ENCODE peak calls at places on chromosome 12, in four cellular contexts. T is heart left ventricle; Q is CD8-positive, alpha-beta T cell; Y is adrenal gland. S is an unnamed sample.

GRCh38 chr12:19641235-19642080 is 202.2 kb downstream of the AEBP2 start:
- DNase-seq in T (no peak), Q (no peak), Y (no peak), S (no peak)

GRCh38 chr12:27186240-27186839 is 57.7 kb upstream of the STK38L start:
- DNase-seq in T (no peak), Q (no peak), Y (no peak), S (no peak)

GRCh38 chr12:128318946-128319345 is 52.0 kb downstream of the TMEM132C start:
- DNase-seq in T (no peak), Q (no peak), Y (no peak), S (no peak)

GRCh38 chr12:108589028-108589839 is 8.7 kb downstream of the TMEM119 start:
- DNase-seq in T (no peak), Q (no peak), Y (no peak), S (no peak)

GRCh38 chr12:13452955-13453570 is 256.5 kb downstream of the EMP1 start:
- DNase-seq in T (no peak), Q (no peak), Y (no peak), S (no peak)

GRCh38 chr12:121801601-121802484 is 2.0 kb upstream of the SETD1B start:
- DNase-seq in T (no peak), Q (peak), Y (no peak), S (peak)

GRCh38 chr12:50121636-50122035 is 9.6 kb downstream of the COX14 start:
- DNase-seq in T (no peak), Q (no peak), Y (no peak), S (no peak)

GRCh38 chr12:129150721-129151120 is 297.4 kb downstream of the GLT1D1 start:
- DNase-seq in T (no peak), Q (no peak), Y (no peak), S (no peak)

GRCh38 chr12:124352839-124353238 is 57.9 kb downstream of the RFLNA start:
- DNase-seq in T (peak), Q (no peak), Y (peak), S (no peak)

GRCh38 chr12:26651036-26651435 is 182.0 kb downstream of the ITPR2 start:
- DNase-seq in T (no peak), Q (no peak), Y (no peak), S (no peak)

GRCh38 chr12:116881325-116881866 is at the start of gene HRK:
- DNase-seq in T (peak), Q (no peak), Y (no peak), S (no peak)

GRCh38 chr12:77842430-77842829 is 11.7 kb downstream of the NAV3 start:
- DNase-seq in T (no peak), Q (no peak), Y (no peak), S (no peak)

GRCh38 chr12:115213538-115213961 is 529.6 kb upstream of the TBX3 start:
- DNase-seq in T (peak), Q (no peak), Y (no peak), S (no peak)

GRCh38 chr12:130559806-130560205 is 156.3 kb downstream of the RIMBP2 start:
- DNase-seq in T (no peak), Q (no peak), Y (no peak), S (no peak)

GRCh38 chr12:9973951-9974350 is 2.7 kb downstream of the CLEC12A start:
- DNase-seq in T (no peak), Q (no peak), Y (no peak), S (no peak)

GRCh38 chr12:91804533-91804932 is 341.1 kb downstream of the BTG1 start:
- DNase-seq in T (no peak), Q (no peak), Y (no peak), S (no peak)

GRCh38 chr12:83389237-83389996 is 702.7 kb downstream of the TMTC2 start:
- DNase-seq in T (peak), Q (no peak), Y (peak), S (no peak)

GRCh38 chr12:62895351-62895750 is 39.6 kb downstream of the PPM1H start:
- DNase-seq in T (no peak), Q (no peak), Y (no peak), S (no peak)

GRCh38 chr12:108884116-108885012 is 4.5 kb downstream of the DAO start:
- DNase-seq in T (peak), Q (peak), Y (peak), S (peak)

GRCh38 chr12:8914716-8915526 is 612 bp downstream of the PHC1 start:
- DNase-seq in T (peak), Q (peak), Y (peak), S (peak)
- H3K27ac ChIP-seq in T (peak), Q (peak), Y (no peak), S (peak)

GRCh38 chr12:3098436-3098835 is 21.3 kb downstream of the TSPAN9 start:
- DNase-seq in T (no peak), Q (no peak), Y (no peak), S (no peak)
- H3K27ac ChIP-seq in T (peak), Q (no peak), Y (no peak), S (no peak)

GRCh38 chr12:131928080-131928764 is 854 bp upstream of the PUS1 start:
- DNase-seq in T (no peak), Q (no peak), Y (no peak), S (no peak)

GRCh38 chr12:131930510-131930909 is 1.4 kb downstream of the PUS1 start:
- DNase-seq in T (no peak), Q (no peak), Y (no peak), S (no peak)

GRCh38 chr12:131928765-131929529 is at the start of gene PUS1:
- DNase-seq in T (peak), Q (peak), Y (peak), S (peak)

GRCh38 chr12:131929530-131930456 is 717 bp downstream of the PUS1 start:
- DNase-seq in T (no peak), Q (no peak), Y (no peak), S (peak)

GRCh38 chr12:131927110-131928079 is 1.7 kb upstream of the PUS1 start:
- DNase-seq in T (no peak), Q (no peak), Y (no peak), S (no peak)
- H3K27ac ChIP-seq in T (no peak), Q (no peak), Y (no peak), S (no peak)

GRCh38 chr12:46660719-46661118 is 165.1 kb downstream of the SLC38A4 start:
- DNase-seq in T (no peak), Q (no peak), Y (no peak), S (no peak)

GRCh38 chr12:46659032-46659703 is 166.6 kb downstream of the SLC38A4 start:
- DNase-seq in T (no peak), Q (no peak), Y (no peak), S (no peak)

GRCh38 chr12:46661161-46661845 is 164.5 kb downstream of the SLC38A4 start:
- DNase-seq in T (peak), Q (no peak), Y (peak), S (no peak)

GRCh38 chr12:46660276-46660675 is 165.5 kb downstream of the SLC38A4 start:
- DNase-seq in T (no peak), Q (no peak), Y (no peak), S (no peak)

GRCh38 chr12:46659844-46660243 is 166.0 kb downstream of the SLC38A4 start:
- DNase-seq in T (no peak), Q (no peak), Y (no peak), S (no peak)
- H3K27ac ChIP-seq in T (peak), Q (no peak), Y (no peak), S (no peak)

GRCh38 chr12:84732941-84733340 is 179.7 kb downstream of the SLC6A15 start:
- DNase-seq in T (no peak), Q (no peak), Y (no peak), S (no peak)

GRCh38 chr12:84730561-84731162 is 181.9 kb downstream of the SLC6A15 start:
- DNase-seq in T (no peak), Q (no peak), Y (no peak), S (no peak)

GRCh38 chr12:84723988-84724387 is 188.6 kb downstream of the SLC6A15 start:
- DNase-seq in T (no peak), Q (no peak), Y (no peak), S (no peak)

GRCh38 chr12:84727964-84728363 is 184.6 kb downstream of the SLC6A15 start:
- DNase-seq in T (no peak), Q (no peak), Y (no peak), S (no peak)
- H3K27ac ChIP-seq in T (no peak), Q (no peak), Y (no peak), S (no peak)

GRCh38 chr12:7058163-7058845 is 2.2 kb upstream of the C1S start:
- DNase-seq in T (no peak), Q (no peak), Y (no peak), S (no peak)

GRCh38 chr12:7058850-7059249 is 1.7 kb upstream of the C1S start:
- DNase-seq in T (no peak), Q (no peak), Y (no peak), S (no peak)

GRCh38 chr12:7060353-7060954 is at the start of gene C1S:
- DNase-seq in T (peak), Q (no peak), Y (peak), S (no peak)

GRCh38 chr12:7061138-7061537 is 620 bp downstream of the C1S start:
- DNase-seq in T (no peak), Q (no peak), Y (no peak), S (no peak)

DNA sequence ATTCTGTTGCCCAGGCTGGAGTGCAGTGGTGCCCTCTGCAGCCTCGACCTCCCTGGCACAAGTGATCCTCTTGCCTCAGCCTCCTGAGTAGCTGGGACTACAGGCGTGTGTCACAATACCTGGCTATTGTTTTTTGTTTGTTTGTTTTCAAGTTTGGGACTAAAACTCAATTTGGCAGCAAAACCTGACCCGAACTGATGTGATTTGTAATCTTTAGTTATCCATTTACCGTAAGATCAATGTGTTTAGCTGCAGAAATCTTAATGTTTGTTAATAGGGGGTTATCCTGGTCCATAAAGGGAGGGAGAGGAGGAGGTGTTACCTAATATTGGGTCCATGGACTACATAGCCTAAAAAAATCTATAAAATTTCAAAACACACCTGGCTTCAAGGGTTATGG is 738 bp upstream of the C1S start:
- DNase-seq in T (no peak), Q (no peak), Y (no peak), S (no peak)
- H3K27ac ChIP-seq in T (no peak), Q (no peak), Y (peak), S (no peak)

GRCh38 chr12:104477812-104478388 is 21.2 kb downstream of the CHST11 start:
- DNase-seq in T (no peak), Q (no peak), Y (no peak), S (no peak)

GRCh38 chr12:104480826-104481457 is 24.2 kb downstream of the CHST11 start:
- DNase-seq in T (peak), Q (no peak), Y (peak), S (no peak)

GRCh38 chr12:104479141-104479662 is 22.5 kb downstream of the CHST11 start:
- DNase-seq in T (no peak), Q (no peak), Y (no peak), S (no peak)

GRCh38 chr12:104480012-104480411 is 23.3 kb downstream of the CHST11 start:
- DNase-seq in T (no peak), Q (no peak), Y (no peak), S (no peak)

DNA sequence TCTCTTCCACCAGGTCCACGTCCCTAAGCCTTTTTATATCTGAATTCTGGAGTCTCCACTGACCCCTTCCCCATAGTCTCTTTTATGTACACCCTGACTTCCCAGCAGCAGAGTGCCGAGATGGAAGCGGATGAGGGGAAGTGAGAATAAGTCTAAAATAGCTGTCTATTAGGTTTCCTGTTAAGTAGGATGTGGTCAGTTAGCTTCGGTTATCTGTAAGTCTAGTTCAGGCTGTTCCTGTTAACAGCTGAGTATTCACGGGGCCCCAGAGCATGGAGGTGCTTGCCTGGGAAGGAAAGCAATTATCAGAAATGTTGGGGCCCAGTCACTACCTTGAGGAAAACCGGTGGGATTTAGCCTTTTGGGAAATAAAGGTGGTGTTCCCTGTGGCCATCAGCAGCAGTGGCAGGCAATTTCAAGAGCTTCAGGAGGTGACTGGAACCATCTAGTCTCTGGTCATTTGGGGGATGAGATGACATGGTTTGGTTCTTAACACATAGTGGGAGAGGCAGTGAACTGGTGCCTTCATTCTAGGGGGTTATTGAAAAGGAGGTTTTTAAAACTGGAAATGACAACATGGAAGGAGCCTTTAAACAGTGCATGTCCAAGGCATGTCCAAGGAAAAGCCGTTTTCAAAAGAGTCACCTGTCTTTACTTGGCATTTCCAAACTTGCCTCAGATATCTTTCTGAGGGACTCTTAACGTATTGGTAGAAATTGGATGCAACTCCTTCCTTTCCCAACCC is 21.8 kb downstream of the CHST11 start:
- DNase-seq in T (no peak), Q (no peak), Y (no peak), S (no peak)
- H3K27ac ChIP-seq in T (no peak), Q (peak), Y (no peak), S (peak)

DNA sequence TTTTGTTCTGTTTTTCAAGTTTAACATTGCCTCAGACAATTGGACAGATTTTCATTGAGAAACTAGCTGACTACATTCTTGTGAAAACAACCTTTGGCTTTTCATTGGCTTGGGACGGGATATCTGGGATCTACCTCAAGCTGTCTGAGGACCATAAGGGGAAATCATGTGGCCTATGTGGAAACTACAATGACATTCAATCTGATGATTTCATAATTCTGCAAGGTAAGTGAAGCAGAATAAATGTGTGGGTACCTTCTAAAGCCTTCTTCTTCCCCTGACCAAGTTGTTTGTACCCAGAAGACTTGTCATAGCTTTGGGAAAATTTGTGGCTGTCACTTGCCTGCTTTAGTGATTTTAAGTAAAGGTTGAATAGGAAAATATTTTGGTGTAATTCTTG is 133.5 kb downstream of the OTOGL start:
- DNase-seq in T (no peak), Q (no peak), Y (no peak), S (no peak)
- H3K27ac ChIP-seq in T (no peak), Q (no peak), Y (no peak), S (no peak)

GRCh38 chr12:74963867-74964331 is 245.7 kb downstream of the KCNC2 start:
- DNase-seq in T (no peak), Q (no peak), Y (no peak), S (no peak)

GRCh38 chr12:74963304-74963703 is 246.3 kb downstream of the KCNC2 start:
- DNase-seq in T (no peak), Q (no peak), Y (no peak), S (no peak)

GRCh38 chr12:74964390-74964789 is 245.2 kb downstream of the KCNC2 start:
- DNase-seq in T (no peak), Q (no peak), Y (no peak), S (no peak)
- H3K27ac ChIP-seq in T (no peak), Q (no peak), Y (no peak), S (no peak)

DNA sequence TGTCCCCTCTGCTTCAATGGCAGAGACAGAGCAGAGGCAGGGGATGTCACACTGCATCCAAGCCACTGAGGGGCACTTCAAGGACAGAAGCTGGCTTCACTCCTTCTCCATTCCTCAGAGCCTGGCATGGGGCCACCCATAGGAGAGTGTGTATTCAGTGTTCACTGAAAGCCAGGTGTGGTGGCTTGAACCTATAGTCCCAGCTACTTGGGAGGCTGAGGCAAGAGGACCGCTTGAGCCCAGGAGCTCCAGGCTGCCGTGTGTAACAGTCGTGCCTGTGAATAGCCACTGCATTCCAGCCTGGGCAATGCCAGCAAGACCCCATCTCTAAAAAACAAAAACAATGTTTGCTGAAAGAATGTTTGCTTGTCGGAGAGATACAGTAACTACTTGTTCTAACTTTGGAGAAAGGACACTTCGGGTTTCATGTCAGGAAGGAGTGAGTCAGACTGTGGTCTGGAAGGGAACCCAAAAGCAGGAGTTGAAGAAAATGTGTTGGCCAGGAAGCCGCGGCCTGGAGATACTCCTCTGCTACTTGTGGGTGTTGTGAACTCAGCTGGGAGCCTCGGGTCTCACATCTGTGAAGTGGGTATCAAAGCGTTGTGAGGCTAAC is 43.4 kb downstream of the ELK3 start:
- DNase-seq in T (peak), Q (no peak), Y (peak), S (no peak)
- H3K27ac ChIP-seq in T (peak), Q (no peak), Y (no peak), S (peak)